ENCODE peak calls at places on chromosomes 3 and 15, in seven cellular contexts. B is OCI-LY7; E is GM06990; T is CD4-positive, alpha-beta T cell; N is AG04450; O is GM13976; Z is right atrium auricular region. C is an unnamed sample.

GRCh38 chr15:76206325-76206976 is 104.8 kb downstream of the ETFA start:
- DNase-seq in B (no peak), E (no peak), T (no peak), O (peak), Z (peak), N (no peak), C (no peak)

GRCh38 chr15:90620379-90621134 is 90.8 kb downstream of the CRTC3 start:
- DNase-seq in N (no peak), O (peak), Z (no peak), B (peak), T (no peak), E (peak), C (peak)

GRCh38 chr15:75203017-75203907 is 1.6 kb downstream of the C15orf39 start:
- DNase-seq in T (no peak), B (peak), E (no peak), N (no peak), O (no peak), Z (no peak), C (no peak)

GRCh38 chr15:68410466-68411200 is 21.3 kb downstream of the ITGA11 start:
- DNase-seq in O (no peak), B (no peak), T (no peak), E (no peak), N (no peak), Z (peak), C (no peak)

GRCh38 chr3:33438871-33439270 is 1.3 kb downstream of the UBP1 start:
- DNase-seq in N (no peak), O (no peak), T (no peak), E (no peak), B (peak), Z (no peak), C (no peak)

GRCh38 chr15:48602358-48603122 is 43.0 kb downstream of the FBN1 start:
- DNase-seq in Z (no peak), E (no peak), B (no peak), N (no peak), O (no peak), T (no peak), C (no peak)

GRCh38 chr15:31297221-31297879 is 29.3 kb upstream of the KLF13 start:
- DNase-seq in N (no peak), O (no peak), E (no peak), Z (no peak), B (no peak), T (no peak), C (no peak)

GRCh38 chr3:45218578-45219390 is 7.3 kb downstream of the TMEM158 start:
- DNase-seq in N (peak), Z (no peak), B (no peak), T (no peak), E (no peak), O (no peak), C (no peak)

GRCh38 chr3:43695443-43695842 is 4.7 kb downstream of the ABHD5 start:
- DNase-seq in T (no peak), Z (no peak), N (peak), B (no peak), O (no peak), E (no peak), C (no peak)

GRCh38 chr15:95018888-95019545 is 787.7 kb downstream of the MCTP2 start:
- DNase-seq in T (no peak), O (no peak), E (no peak), Z (no peak), B (no peak), N (peak), C (no peak)

GRCh38 chr3:85567074-85567676 is 608.4 kb downstream of the CADM2 start:
- DNase-seq in E (no peak), Z (no peak), N (no peak), O (peak), B (peak), T (no peak), C (peak)

GRCh38 chr15:62248277-62248974 is 83.3 kb upstream of the C2CD4B start:
- DNase-seq in O (no peak), T (no peak), N (no peak), Z (no peak), E (no peak), B (no peak), C (no peak)

GRCh38 chr15:70783610-70784021 is 20.3 kb upstream of the UACA start:
- DNase-seq in E (no peak), T (no peak), N (no peak), Z (no peak), O (no peak), B (no peak), C (no peak)

GRCh38 chr3:15983693-15984092 is 185.9 kb upstream of the ANKRD28 start:
- DNase-seq in E (no peak), O (no peak), N (no peak), B (no peak), T (no peak), Z (no peak), C (no peak)

GRCh38 chr15:40481671-40482070 is 10.9 kb downstream of the CHST14 start:
- DNase-seq in B (no peak), T (no peak), N (no peak), Z (no peak), E (no peak), O (no peak), C (no peak)

GRCh38 chr3:111764645-111765091 is 94.4 kb upstream of the PHLDB2 start:
- DNase-seq in O (no peak), B (no peak), N (no peak), E (no peak), Z (no peak), T (no peak), C (no peak)

GRCh38 chr15:65369148-65369547 is 8.7 kb downstream of the IGDCC3 start:
- DNase-seq in N (no peak), T (no peak), E (no peak), B (no peak), Z (no peak), O (no peak), C (no peak)

GRCh38 chr3:103847081-103848062 is 1412.6 kb downstream of the ZPLD1 start:
- DNase-seq in E (no peak), T (no peak), Z (no peak), N (no peak), B (no peak), O (no peak), C (no peak)

GRCh38 chr15:70575251-70576227 is 187.8 kb downstream of the UACA start:
- DNase-seq in B (no peak), Z (no peak), N (no peak), O (no peak), T (no peak), E (no peak), C (no peak)

GRCh38 chr15:90837052-90837621 is 31.3 kb upstream of the FURIN start:
- DNase-seq in Z (no peak), O (no peak), B (no peak), N (no peak), E (no peak), T (no peak), C (no peak)

GRCh38 chr3:4820296-4821121 is 158.7 kb upstream of the BHLHE40 start:
- DNase-seq in N (no peak), E (no peak), T (peak), B (no peak), Z (no peak), O (no peak), C (no peak)

GRCh38 chr3:72523409-72524172 is 324.7 kb downstream of the SHQ1 start:
- DNase-seq in O (peak), T (no peak), Z (peak), B (peak), E (peak), N (no peak), C (peak)

GRCh38 chr15:40047413-40048154 is 8.6 kb upstream of the SRP14 start:
- DNase-seq in T (peak), Z (peak), E (peak), O (peak), B (peak), N (no peak), C (peak)

GRCh38 chr3:140151321-140151720 is 216.3 kb downstream of the CLSTN2 start:
- DNase-seq in B (no peak), N (no peak), E (no peak), T (no peak), O (no peak), Z (no peak), C (no peak)

GRCh38 chr15:67076147-67076843 is 10.9 kb downstream of the SMAD3 start:
- DNase-seq in O (peak), N (peak), T (no peak), Z (no peak), B (peak), E (peak), C (no peak)

GRCh38 chr3:59773970-59774369 is 724.1 kb upstream of the CFAP20DC start:
- DNase-seq in B (no peak), T (no peak), E (no peak), Z (no peak), N (no peak), O (no peak), C (no peak)

GRCh38 chr3:188194327-188194726 is 40.4 kb downstream of the LPP start:
- DNase-seq in O (no peak), Z (no peak), T (no peak), E (no peak), B (no peak), N (no peak), C (no peak)

GRCh38 chr3:73031573-73032103 is 29.8 kb upstream of the EBLN2 start:
- DNase-seq in Z (no peak), O (no peak), T (no peak), B (no peak), N (no peak), E (no peak), C (no peak)

GRCh38 chr3:134430950-134431445 is 54.8 kb downstream of the ANAPC13 start:
- DNase-seq in Z (no peak), B (peak), O (no peak), N (no peak), T (no peak), E (no peak), C (no peak)

GRCh38 chr3:150243466-150243865 is 164.6 kb upstream of the TSC22D2 start:
- DNase-seq in E (no peak), T (no peak), Z (no peak), N (no peak), B (no peak), O (no peak), C (no peak)

GRCh38 chr15:60255390-60255789 is 142.4 kb downstream of the ANXA2 start:
- DNase-seq in Z (no peak), O (peak), B (no peak), E (peak), N (no peak), T (no peak), C (peak)

GRCh38 chr3:114380233-114380645 is 86.4 kb downstream of the TIGIT start:
- DNase-seq in E (no peak), N (peak), O (no peak), T (no peak), Z (peak), B (no peak), C (no peak)

GRCh38 chr3:23389089-23389488 is 186.0 kb downstream of the UBE2E2 start:
- DNase-seq in E (no peak), O (no peak), N (no peak), Z (no peak), B (peak), T (no peak), C (no peak)

GRCh38 chr3:25944328-25944727 is 154.4 kb downstream of the OXSM start:
- DNase-seq in E (no peak), Z (no peak), B (no peak), T (no peak), O (no peak), N (no peak), C (no peak)

GRCh38 chr3:136952292-136952691 is 5.5 kb upstream of the IL20RB start:
- DNase-seq in Z (no peak), O (no peak), N (peak), B (no peak), T (no peak), E (no peak), C (no peak)

GRCh38 chr3:196942226-196942914 is at the start of gene NCBP2:
- DNase-seq in Z (peak), N (peak), O (peak), B (peak), T (peak), E (peak), C (peak)
- TF ChIP-seq CTCF in Z (peak), N (peak), O (peak), B (peak), T (peak), E (peak), C (peak)

GRCh38 chr3:9915252-9916141 is 1.4 kb upstream of the IL17RC start:
- DNase-seq in Z (peak), O (peak), E (peak), B (no peak), T (peak), N (no peak), C (no peak)
- TF ChIP-seq CTCF in Z (no peak), O (peak), E (no peak), B (no peak), T (no peak), N (peak), C (no peak)

DNA sequence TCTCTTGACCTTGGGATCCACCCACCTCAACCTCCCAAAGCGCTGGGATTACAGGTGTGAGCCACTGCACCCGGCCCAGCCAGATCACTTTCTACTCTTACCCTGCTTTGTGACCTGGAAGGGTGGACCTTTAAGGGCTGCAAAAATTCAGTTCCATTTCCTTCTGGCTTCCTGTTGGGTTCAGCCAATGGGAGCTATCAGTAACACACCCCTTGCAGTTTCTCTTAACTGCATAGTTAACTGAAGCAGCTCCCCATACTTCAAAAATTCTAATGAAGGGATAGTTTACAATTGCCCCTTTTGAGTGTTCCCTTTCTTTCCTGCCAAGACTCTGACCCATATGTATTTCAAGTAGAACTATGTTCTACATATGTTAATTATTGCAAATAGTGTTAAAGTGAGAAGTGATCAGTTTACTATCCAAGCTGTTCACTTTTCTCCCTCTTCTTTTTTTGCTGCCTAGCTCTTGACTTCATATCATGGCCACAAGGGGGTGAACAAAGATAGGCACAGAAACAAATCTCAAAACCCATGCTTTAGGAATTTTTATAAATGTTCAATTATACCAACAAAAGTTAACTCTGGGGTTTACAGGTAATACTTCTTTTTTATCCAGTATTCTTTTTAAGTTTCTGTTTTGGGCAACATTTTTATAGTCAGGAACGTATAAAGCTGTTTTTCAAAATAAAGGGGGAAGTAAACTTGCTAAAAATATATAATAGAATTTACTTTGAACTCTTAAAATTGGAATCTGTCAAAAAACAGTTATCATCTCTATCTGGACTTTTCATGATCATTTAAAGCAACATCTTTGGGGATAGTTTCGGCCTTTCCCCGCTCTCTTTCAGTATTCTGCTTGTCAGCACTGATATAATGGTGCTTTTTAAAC is 8.1 kb downstream of the PGBD4 start:
- DNase-seq in N (peak), O (peak), T (no peak), B (peak), E (peak), Z (no peak), C (no peak)
- TF ChIP-seq CTCF in N (peak), O (peak), T (peak), B (peak), E (peak), Z (no peak), C (peak)

DNA sequence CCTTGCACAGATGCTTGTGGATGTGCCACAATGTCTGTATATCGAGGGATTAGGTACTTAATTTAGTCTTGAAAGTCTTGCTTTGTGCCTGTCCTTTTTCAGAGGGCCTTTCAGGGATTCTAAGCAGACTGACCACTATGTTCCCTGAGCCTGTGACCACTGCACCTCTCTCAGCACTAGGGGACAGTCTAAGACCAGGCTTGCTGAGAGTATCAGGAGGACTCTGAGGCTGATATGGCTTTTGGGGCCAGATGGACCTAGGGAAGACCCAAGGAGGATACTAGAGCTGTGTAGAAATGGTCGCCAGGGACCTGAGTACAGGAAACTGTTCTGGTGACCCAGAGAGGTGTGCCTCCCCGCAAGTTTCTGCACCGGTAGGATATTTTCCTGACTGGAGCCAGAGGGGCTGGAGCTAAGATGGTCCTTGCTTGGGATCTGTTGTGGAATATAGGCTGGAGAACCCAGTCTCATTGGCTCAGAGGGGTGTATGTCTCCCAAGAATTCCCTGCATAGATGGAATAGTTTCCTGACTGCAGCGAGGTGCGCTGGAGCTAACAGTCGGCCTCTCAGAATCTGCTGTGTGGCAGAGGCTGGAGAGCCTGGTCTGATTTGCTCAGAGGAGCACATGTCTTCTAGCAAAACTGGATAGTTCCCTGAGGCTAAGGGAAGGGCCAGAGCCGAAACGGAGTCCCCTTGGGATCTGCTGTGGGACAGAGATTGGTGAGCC is 213.2 kb upstream of the DCBLD2 start:
- DNase-seq in B (peak), T (no peak), E (no peak), Z (no peak), N (peak), O (no peak), C (no peak)
- TF ChIP-seq CTCF in B (peak), T (no peak), E (peak), Z (no peak), N (peak), O (peak), C (peak)

C was measured in GM12864.